ENCODE peak calls at places on chromosomes 6 and 20, in five cellular contexts. H is NCI-H2081, X is DMS53, N is NCI-H1417, A is A172. B is an unnamed sample.

GRCh38 chr6:133553652-133554051 is 312.5 kb downstream of the EYA4 start:
- DNase-seq in A (peak), N (peak), H (peak), X (peak), B (peak)

GRCh38 chr6:11017090-11017489 is 27.0 kb downstream of the ELOVL2 start:
- DNase-seq in A (no peak), X (no peak), N (no peak), H (no peak), B (no peak)

GRCh38 chr6:37501632-37502466 is 2.2 kb upstream of the CCDC167 start:
- DNase-seq in A (no peak), H (no peak), X (no peak), N (no peak), B (no peak)

GRCh38 chr6:67811239-67812037 is 823.6 kb upstream of the ADGRB3 start:
- DNase-seq in N (no peak), A (no peak), X (no peak), H (no peak), B (no peak)

GRCh38 chr20:50613438-50614169 is 77.7 kb downstream of the RIPOR3 start:
- DNase-seq in A (no peak), X (no peak), N (no peak), H (no peak), B (no peak)

GRCh38 chr6:3879194-3879952 is 30.2 kb downstream of the FAM50B start:
- DNase-seq in H (no peak), X (no peak), N (no peak), A (no peak), B (no peak)

GRCh38 chr6:25014806-25015560 is 79.2 kb upstream of the RIPOR2 start:
- DNase-seq in A (no peak), N (peak), H (peak), X (peak), B (no peak)

GRCh38 chr6:142013286-142013685 is 119.4 kb upstream of the GJE1 start:
- DNase-seq in H (no peak), N (no peak), X (peak), A (peak), B (no peak)

GRCh38 chr6:3075522-3076113 is 7.3 kb downstream of the RIPK1 start:
- DNase-seq in A (no peak), H (no peak), X (peak), N (no peak), B (no peak)

B was measured in nephron progenitor cell.